ENCODE peak calls at places on chromosome 11, in eight cellular contexts. One of them, this sample, is unnamed. For H3K4me1, the result is how much of the 10 kb centered on the place peaks cover.

GRCh38 chr11:69920500-69921428 is 101.5 kb upstream of the FGF3 start:
- DNase-seq in fibroblast of lung: no peak
- DNase-seq in cardiac muscle cell: no peak
- DNase-seq in spleen: peak
- DNase-seq in right atrium auricular region: no peak
- DNase-seq in esophagus muscularis mucosa: no peak
- DNase-seq in Peyer's patch: peak
- DNase-seq in colonic mucosa: no peak
- DNase-seq in this sample: peak

GRCh38 chr11:107783121-107783520 is 71.3 kb upstream of the SLN start:
- DNase-seq in fibroblast of lung: no peak
- DNase-seq in cardiac muscle cell: no peak
- DNase-seq in spleen: no peak
- DNase-seq in right atrium auricular region: no peak
- DNase-seq in esophagus muscularis mucosa: no peak
- DNase-seq in Peyer's patch: no peak
- DNase-seq in colonic mucosa: no peak
- DNase-seq in this sample: no peak

GRCh38 chr11:72848846-72849466 is 34.7 kb downstream of the ATG16L2 start:
- DNase-seq in fibroblast of lung: peak
- DNase-seq in cardiac muscle cell: peak
- DNase-seq in spleen: no peak
- DNase-seq in right atrium auricular region: no peak
- DNase-seq in esophagus muscularis mucosa: no peak
- DNase-seq in Peyer's patch: no peak
- DNase-seq in colonic mucosa: no peak
- DNase-seq in this sample: no peak

GRCh38 chr11:76622481-76623094 is 48.0 kb downstream of the LRRC32 start:
- DNase-seq in fibroblast of lung: no peak
- DNase-seq in cardiac muscle cell: no peak
- DNase-seq in spleen: peak
- DNase-seq in right atrium auricular region: peak
- DNase-seq in esophagus muscularis mucosa: no peak
- DNase-seq in Peyer's patch: peak
- DNase-seq in colonic mucosa: peak
- DNase-seq in this sample: no peak

GRCh38 chr11:88404932-88405710 is 67.6 kb upstream of the CTSC start:
- DNase-seq in fibroblast of lung: no peak
- DNase-seq in cardiac muscle cell: no peak
- DNase-seq in spleen: no peak
- DNase-seq in right atrium auricular region: no peak
- DNase-seq in esophagus muscularis mucosa: no peak
- DNase-seq in Peyer's patch: no peak
- DNase-seq in colonic mucosa: no peak
- DNase-seq in this sample: no peak

GRCh38 chr11:8338138-8338537 is 74.5 kb upstream of the LMO1 start:
- DNase-seq in fibroblast of lung: peak
- DNase-seq in cardiac muscle cell: peak
- DNase-seq in spleen: no peak
- DNase-seq in right atrium auricular region: no peak
- DNase-seq in esophagus muscularis mucosa: no peak
- DNase-seq in Peyer's patch: peak
- DNase-seq in colonic mucosa: peak
- DNase-seq in this sample: no peak

GRCh38 chr11:114416441-114416928 is 16.0 kb downstream of the RBM7 start:
- DNase-seq in fibroblast of lung: peak
- DNase-seq in cardiac muscle cell: peak
- DNase-seq in spleen: no peak
- DNase-seq in right atrium auricular region: no peak
- DNase-seq in esophagus muscularis mucosa: no peak
- DNase-seq in Peyer's patch: no peak
- DNase-seq in colonic mucosa: no peak
- DNase-seq in this sample: no peak

GRCh38 chr11:46159694-46160093 is 38.4 kb upstream of the PHF21A start:
- DNase-seq in fibroblast of lung: no peak
- DNase-seq in cardiac muscle cell: no peak
- DNase-seq in spleen: no peak
- DNase-seq in right atrium auricular region: no peak
- DNase-seq in esophagus muscularis mucosa: peak
- DNase-seq in Peyer's patch: no peak
- DNase-seq in colonic mucosa: peak
- DNase-seq in this sample: peak

GRCh38 chr11:104531894-104532293 is 366.4 kb downstream of the CASP12 start:
- DNase-seq in fibroblast of lung: no peak
- DNase-seq in cardiac muscle cell: no peak
- DNase-seq in spleen: no peak
- DNase-seq in right atrium auricular region: no peak
- DNase-seq in esophagus muscularis mucosa: no peak
- DNase-seq in Peyer's patch: no peak
- DNase-seq in colonic mucosa: no peak
- DNase-seq in this sample: no peak

GRCh38 chr11:15276616-15277015 is 161.9 kb downstream of the INSC start:
- DNase-seq in fibroblast of lung: peak
- DNase-seq in cardiac muscle cell: peak
- DNase-seq in spleen: no peak
- DNase-seq in right atrium auricular region: no peak
- DNase-seq in esophagus muscularis mucosa: no peak
- DNase-seq in Peyer's patch: no peak
- DNase-seq in colonic mucosa: no peak
- DNase-seq in this sample: no peak

GRCh38 chr11:1694846-1695547 is 2.0 kb upstream of the KRTAP5-6 start:
- DNase-seq in fibroblast of lung: no peak
- DNase-seq in cardiac muscle cell: no peak
- DNase-seq in spleen: peak
- DNase-seq in right atrium auricular region: no peak
- DNase-seq in esophagus muscularis mucosa: no peak
- DNase-seq in Peyer's patch: no peak
- DNase-seq in colonic mucosa: peak
- DNase-seq in this sample: no peak

GRCh38 chr11:95565692-95566091 is 223.9 kb downstream of the FAM76B start:
- DNase-seq in fibroblast of lung: no peak
- DNase-seq in cardiac muscle cell: no peak
- DNase-seq in spleen: no peak
- DNase-seq in right atrium auricular region: no peak
- DNase-seq in esophagus muscularis mucosa: no peak
- DNase-seq in Peyer's patch: no peak
- DNase-seq in colonic mucosa: no peak
- DNase-seq in this sample: no peak
- H3K27ac ChIP-seq in fibroblast of lung: no peak
- H3K27ac ChIP-seq in cardiac muscle cell: no peak
- H3K27ac ChIP-seq in spleen: no peak
- H3K27ac ChIP-seq in right atrium auricular region: no peak
- H3K27ac ChIP-seq in esophagus muscularis mucosa: no peak
- H3K27ac ChIP-seq in Peyer's patch: no peak
- H3K27ac ChIP-seq in colonic mucosa: no peak
- H3K27ac ChIP-seq in this sample: no peak

DNA sequence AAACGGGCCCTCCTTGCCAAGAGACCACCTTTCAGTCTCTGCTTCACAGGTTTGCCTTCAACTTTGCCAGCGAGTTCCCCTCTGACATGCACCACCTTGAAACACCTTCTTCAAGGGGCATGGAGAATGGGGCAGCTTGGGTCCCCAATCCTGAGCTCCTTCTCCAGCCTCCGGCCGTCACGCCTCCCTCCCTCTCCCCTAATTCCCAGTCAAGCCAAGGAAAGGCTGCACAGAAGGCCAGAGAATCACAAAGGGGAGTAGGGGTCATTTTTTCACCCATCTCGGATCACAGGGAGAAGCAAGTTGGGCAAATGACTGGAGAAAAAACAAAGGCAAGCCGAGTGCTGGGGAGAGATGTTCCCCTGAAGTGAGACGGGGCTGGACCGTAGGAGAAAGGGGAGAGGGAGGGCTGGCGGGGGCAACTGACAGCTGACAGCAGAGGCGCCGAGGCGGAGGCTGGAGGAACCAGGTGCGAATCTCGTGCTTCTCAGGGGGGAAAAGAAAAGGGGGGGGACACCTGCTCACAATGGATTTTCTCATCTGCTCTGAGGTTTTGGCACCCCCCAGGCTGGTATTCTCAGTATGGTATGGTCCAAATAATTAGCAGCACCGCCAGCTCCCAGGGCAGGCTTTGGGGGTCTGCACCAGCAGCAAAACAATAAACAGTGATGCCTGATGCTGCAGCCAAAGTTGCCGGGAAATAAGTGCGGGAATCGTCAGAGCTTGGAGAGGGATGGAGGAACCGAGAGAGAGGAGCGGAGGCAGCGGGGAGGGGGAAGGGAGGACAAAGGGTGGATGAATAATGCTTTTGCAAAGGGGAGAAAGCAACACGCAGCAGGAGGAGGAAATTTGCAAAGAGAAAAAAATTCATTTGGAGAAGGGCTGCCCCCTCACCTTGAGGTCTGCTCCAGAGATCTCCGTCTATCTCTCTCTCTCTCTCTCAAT is 649 bp downstream of the YPEL4 start:
- DNase-seq in fibroblast of lung: no peak
- DNase-seq in cardiac muscle cell: peak
- DNase-seq in spleen: no peak
- DNase-seq in right atrium auricular region: no peak
- DNase-seq in esophagus muscularis mucosa: no peak
- DNase-seq in Peyer's patch: no peak
- DNase-seq in colonic mucosa: no peak
- DNase-seq in this sample: no peak
- H3K4me1 ChIP-seq in fibroblast of lung: under half
- H3K4me1 ChIP-seq in cardiac muscle cell: half or more
- H3K4me1 ChIP-seq in spleen: half or more
- H3K4me1 ChIP-seq in right atrium auricular region: under half
- H3K4me1 ChIP-seq in esophagus muscularis mucosa: half or more
- H3K4me1 ChIP-seq in Peyer's patch: under half
- H3K4me1 ChIP-seq in colonic mucosa: under half
- H3K4me1 ChIP-seq in this sample: under half

DNA sequence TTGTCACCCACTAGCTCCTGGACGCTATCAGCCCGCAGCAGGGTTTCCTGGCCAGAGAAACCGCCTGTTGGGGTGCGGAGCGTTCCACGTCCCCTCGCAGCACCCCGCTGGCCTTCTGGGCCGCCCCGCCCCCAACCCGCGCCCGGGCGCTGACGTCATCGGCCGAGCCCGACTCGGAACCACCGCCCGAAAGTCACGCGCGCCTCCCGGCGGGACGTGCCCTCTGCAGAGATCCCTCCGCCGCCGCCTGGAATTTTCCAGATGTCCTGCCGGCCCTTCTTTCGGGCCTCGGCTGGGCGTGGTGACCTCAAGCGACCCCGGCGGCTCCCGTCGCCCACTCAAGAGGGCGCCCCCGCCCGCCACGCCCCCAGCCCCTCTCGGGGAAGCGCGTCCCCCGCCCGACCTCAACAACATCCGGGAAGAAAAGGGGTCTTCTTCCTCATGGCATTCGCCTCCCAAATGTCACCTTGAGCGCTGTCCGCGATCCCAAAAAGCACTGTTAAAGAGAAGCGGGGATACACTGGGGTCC is 430 bp upstream of the NEAT1 start:
- DNase-seq in fibroblast of lung: peak
- DNase-seq in cardiac muscle cell: peak
- DNase-seq in spleen: peak
- DNase-seq in right atrium auricular region: peak
- DNase-seq in esophagus muscularis mucosa: peak
- DNase-seq in Peyer's patch: peak
- DNase-seq in colonic mucosa: peak
- DNase-seq in this sample: peak
- TF ChIP-seq CTCF in fibroblast of lung: no peak
- TF ChIP-seq CTCF in cardiac muscle cell: no peak
- TF ChIP-seq CTCF in spleen: no peak
- TF ChIP-seq CTCF in right atrium auricular region: no peak
- TF ChIP-seq CTCF in esophagus muscularis mucosa: no peak
- TF ChIP-seq CTCF in Peyer's patch: no peak
- TF ChIP-seq CTCF in colonic mucosa: no peak
- TF ChIP-seq CTCF in this sample: no peak

DNA sequence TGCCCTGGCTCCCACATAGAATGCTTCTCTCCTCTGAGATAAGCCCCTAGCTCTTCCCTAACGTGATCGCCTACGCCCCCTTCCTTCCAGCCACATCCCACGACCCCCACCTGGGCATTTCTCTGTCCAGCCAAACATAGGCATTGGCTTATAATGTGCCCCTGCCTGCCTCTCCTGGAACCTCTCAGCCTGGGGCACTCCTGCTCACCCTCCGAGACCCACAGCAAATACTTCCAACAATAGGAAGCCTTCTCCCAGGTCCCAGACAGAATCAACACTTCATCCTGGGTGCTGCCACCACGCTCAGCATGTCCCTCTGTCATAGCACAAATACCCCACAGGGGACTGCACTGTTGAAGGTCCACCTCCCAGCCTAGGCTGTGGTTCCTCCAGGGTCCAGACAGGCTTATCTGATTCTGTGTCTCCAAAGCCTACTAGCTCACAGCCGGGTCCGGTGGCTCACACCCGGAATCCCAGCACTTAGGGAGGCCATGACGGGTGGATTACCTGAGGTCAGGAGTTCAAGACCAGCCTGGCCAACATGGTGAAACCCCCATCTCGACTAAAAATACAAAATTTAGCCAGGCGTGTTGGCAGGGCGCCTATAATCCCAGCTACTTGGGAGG is 24.2 kb upstream of the TMPRSS4 start:
- DNase-seq in fibroblast of lung: no peak
- DNase-seq in cardiac muscle cell: no peak
- DNase-seq in spleen: no peak
- DNase-seq in right atrium auricular region: no peak
- DNase-seq in esophagus muscularis mucosa: peak
- DNase-seq in Peyer's patch: no peak
- DNase-seq in colonic mucosa: no peak
- DNase-seq in this sample: no peak
- H3K27ac ChIP-seq in fibroblast of lung: no peak
- H3K27ac ChIP-seq in cardiac muscle cell: no peak
- H3K27ac ChIP-seq in spleen: no peak
- H3K27ac ChIP-seq in right atrium auricular region: no peak
- H3K27ac ChIP-seq in esophagus muscularis mucosa: no peak
- H3K27ac ChIP-seq in Peyer's patch: peak
- H3K27ac ChIP-seq in colonic mucosa: no peak
- H3K27ac ChIP-seq in this sample: no peak